ENCODE peak calls at places on chromosomes 3 and 15, in nine cellular contexts. J, X, D, N, K, V, T, Z and P are unnamed samples.

GRCh38 chr3:46948830-46949671 is 27.5 kb downstream of the CCDC12 start:
- DNase-seq in J (no peak), X (peak; percentile 65), Z (peak; percentile 83), T (no peak), N (no peak), V (no peak), K (peak; percentile 60), D (no peak), P (peak; percentile 72)

GRCh38 chr3:141386611-141387110 is 18.4 kb downstream of the ZBTB38 start:
- DNase-seq in J (peak; percentile 83), D (no peak), X (no peak), K (no peak), N (no peak), T (no peak), Z (no peak), V (no peak), P (no peak)

GRCh38 chr3:158918451-158918850 is 116.6 kb downstream of the MFSD1 start:
- DNase-seq in J (no peak), N (no peak), V (no peak), D (no peak), T (no peak), K (no peak), X (no peak), Z (no peak), P (no peak)

GRCh38 chr3:46297658-46298423 is 55.6 kb downstream of the CCR3 start:
- DNase-seq in J (no peak), N (no peak), V (no peak), T (no peak), K (no peak), D (no peak), Z (no peak), X (peak; percentile 49), P (no peak)

GRCh38 chr15:63715818-63716217 is 117.9 kb downstream of the HERC1 start:
- DNase-seq in V (no peak), Z (no peak), T (no peak), N (no peak), X (no peak), K (no peak), J (no peak), D (no peak), P (no peak)

GRCh38 chr15:68408971-68409370 is 23.0 kb downstream of the ITGA11 start:
- DNase-seq in D (no peak), N (no peak), K (peak; percentile 14), J (no peak), V (peak; percentile 47), T (no peak), Z (peak; percentile 7), X (no peak), P (no peak)

GRCh38 chr3:33636125-33636855 is 81.8 kb downstream of the CLASP2 start:
- DNase-seq in T (peak; percentile 82), X (no peak), Z (no peak), K (no peak), D (no peak), V (no peak), J (peak; percentile 78), N (no peak), P (peak; percentile 22)

GRCh38 chr3:168288511-168289268 is 193.0 kb upstream of the GOLIM4 start:
- DNase-seq in X (no peak), N (no peak), D (no peak), Z (no peak), K (no peak), V (no peak), J (no peak), T (no peak), P (no peak)

GRCh38 chr3:129624347-129625070 is 18.0 kb upstream of the PLXND1 start:
- DNase-seq in K (no peak), J (peak; percentile 34), Z (peak; percentile 89), X (no peak), N (no peak), D (no peak), V (no peak), T (no peak), P (peak; percentile 44)

GRCh38 chr3:42266085-42266484 is at the start of gene CCK:
- DNase-seq in K (no peak), Z (no peak), J (no peak), N (no peak), X (no peak), D (no peak), V (no peak), T (no peak), P (no peak)

GRCh38 chr15:36877796-36878744 is 222.3 kb downstream of the MEIS2 start:
- DNase-seq in K (no peak), D (no peak), Z (peak; percentile 67), V (no peak), N (no peak), J (no peak), X (no peak), T (no peak), P (no peak)
- H3K4me3 ChIP-seq in K (no peak overlapping the region), D (no peak overlapping the region), Z (no peak overlapping the region), V (peak overlapping the region; percentile 57), N (no peak overlapping the region), J (no peak overlapping the region), X (no peak overlapping the region), T (no peak overlapping the region), P (no peak overlapping the region)

GRCh38 chr3:126212629-126213375 is 32.4 kb upstream of the ALDH1L1 start:
- DNase-seq in J (peak; percentile 12), T (peak; percentile 48), X (peak; percentile 15), N (peak; percentile 80), V (no peak), D (peak; percentile 57), K (peak; percentile 32), Z (peak; percentile 87), P (peak; percentile 60)
- TF ChIP-seq CTCF in J (peak; percentile 15), T (peak; percentile 36), X (peak; percentile 27), N (peak; percentile 43), V (peak; percentile 53), D (peak; percentile 42), K (peak; percentile 29), Z (peak; percentile 30), P (no peak)

GRCh38 chr3:66392512-66392911 is 108.3 kb downstream of the LRIG1 start:
- DNase-seq in Z (no peak), K (no peak), N (no peak), V (peak; percentile 45), D (no peak), J (no peak), X (no peak), T (no peak), P (no peak)

GRCh38 chr3:66392966-66393485 is 107.8 kb downstream of the LRIG1 start:
- DNase-seq in X (no peak), J (no peak), Z (no peak), T (no peak), V (peak; percentile 65), K (no peak), D (no peak), N (no peak), P (no peak)

GRCh38 chr3:66394261-66395249 is 106.3 kb downstream of the LRIG1 start:
- DNase-seq in T (peak; percentile 83), N (no peak), K (no peak), V (peak; percentile 74), Z (no peak), D (no peak), J (peak; percentile 71), X (no peak), P (no peak)

GRCh38 chr3:66395635-66396034 is 105.2 kb downstream of the LRIG1 start:
- DNase-seq in Z (no peak), V (peak; percentile 60), J (no peak), X (no peak), T (no peak), N (no peak), K (no peak), D (no peak), P (no peak)

GRCh38 chr3:66393486-66394260 is 107.1 kb downstream of the LRIG1 start:
- DNase-seq in Z (no peak), J (peak; percentile 14), T (peak; percentile 90), K (no peak), X (no peak), D (no peak), V (peak; percentile 72), N (no peak), P (no peak)
- H3K4me3 ChIP-seq in Z (no peak overlapping the region), J (no peak overlapping the region), T (no peak overlapping the region), K (no peak overlapping the region), X (no peak overlapping the region), D (no peak overlapping the region), V (peak overlapping the region; percentile 48), N (no peak overlapping the region), P (no peak overlapping the region)

GRCh38 chr3:61877359-61877770 is 316.0 kb downstream of the PTPRG start:
- DNase-seq in X (no peak), J (no peak), Z (no peak), T (peak; percentile 32), V (no peak), D (no peak), N (no peak), K (no peak), P (no peak)
- TF ChIP-seq CTCF in X (no peak), J (no peak), Z (peak; percentile 13), T (no peak), V (no peak), D (no peak), N (no peak), K (no peak), P (no peak)

DNA sequence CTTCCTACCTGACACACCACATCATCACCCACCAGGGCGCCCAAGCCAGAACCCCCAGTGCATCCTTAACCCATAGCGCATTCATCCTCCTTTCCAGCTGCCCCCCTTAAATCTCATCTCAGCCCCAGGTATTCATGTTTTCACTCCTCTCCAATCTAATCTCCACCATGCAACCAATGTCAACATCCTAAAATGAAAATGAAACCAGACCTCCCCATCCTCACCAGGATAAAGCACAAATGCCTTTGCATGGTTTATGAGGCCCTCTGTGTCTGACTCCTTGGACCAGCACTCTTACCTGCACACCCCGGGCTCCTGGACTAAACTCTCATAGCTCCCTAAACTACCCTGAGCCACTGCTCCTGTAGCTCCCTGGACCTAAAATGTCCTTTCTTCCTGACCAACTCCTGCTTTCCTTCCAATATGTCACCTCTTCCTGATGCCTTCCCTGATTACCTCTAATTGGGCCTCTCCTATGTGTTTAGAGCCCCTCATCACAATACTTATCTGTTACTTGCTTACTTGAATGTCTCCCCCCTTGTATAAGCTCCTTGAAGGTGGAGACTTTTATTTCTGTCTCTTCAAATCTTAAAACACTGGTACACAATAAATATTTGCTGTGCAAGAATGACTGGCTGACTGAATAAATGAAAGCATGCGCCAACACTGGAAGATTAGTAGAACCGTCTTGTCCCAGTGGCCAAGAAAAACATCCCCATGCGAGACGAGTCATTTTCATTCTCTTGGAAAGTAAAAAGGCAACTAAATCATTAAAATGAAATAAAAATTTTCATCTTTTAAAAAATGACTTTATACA is 142.5 kb downstream of the XXYLT1 start:
- DNase-seq in V (no peak), D (no peak), X (no peak), J (peak; percentile 59), Z (no peak), T (peak; percentile 50), N (no peak), K (no peak), P (no peak)
- H3K4me3 ChIP-seq in V (no peak overlapping the region), D (no peak overlapping the region), X (no peak overlapping the region), J (no peak overlapping the region), Z (no peak overlapping the region), T (no peak overlapping the region), N (no peak overlapping the region), K (no peak overlapping the region), P (no peak overlapping the region)

GRCh38 chr3:155325263-155325835 is 31.9 kb upstream of the STRIT1 start:
- DNase-seq in X (no peak), K (no peak), V (no peak), Z (no peak), T (peak; percentile 21), D (no peak), J (no peak), N (no peak), P (no peak)
- TF ChIP-seq CTCF in X (no peak), K (no peak), V (no peak), Z (no peak), T (peak; percentile 29), D (no peak), J (peak; percentile 8), N (no peak), P (no peak)